ENCODE peak calls at places on chromosomes 6 and 20, in seven cellular contexts. O, U, L, W, I, H and N are unnamed samples.

GRCh38 chr6:15987569-15987968 is 141.3 kb upstream of the MYLIP start:
- DNase-seq in O (peak; percentile 59), U (no peak), L (no peak), W (no peak), I (peak; percentile 22), H (no peak), N (no peak)

GRCh38 chr6:14849224-14849623 is 396.6 kb upstream of the JARID2 start:
- DNase-seq in O (no peak), U (no peak), L (no peak), W (no peak), I (no peak), H (no peak), N (no peak)

GRCh38 chr6:31186052-31186734 is 15.7 kb upstream of the POU5F1 start:
- DNase-seq in O (no peak), U (no peak), L (no peak), W (no peak), I (no peak), H (peak; percentile 88), N (peak; percentile 36)

GRCh38 chr6:11042750-11043551 is 1.2 kb downstream of the ELOVL2 start:
- DNase-seq in O (peak; percentile 37), U (no peak), L (no peak), W (peak; percentile 18), I (peak; percentile 29), H (no peak), N (peak; percentile 24)

GRCh38 chr6:44627091-44627878 is 239.8 kb downstream of the CDC5L start:
- DNase-seq in O (no peak), U (no peak), L (no peak), W (no peak), I (no peak), H (peak; percentile 40), N (peak; percentile 5)

GRCh38 chr6:73695619-73696421 is at the start of gene CD109:
- DNase-seq in O (peak; percentile 83), U (no peak), L (peak; percentile 48), W (peak; percentile 81), I (peak; percentile 84), H (peak; percentile 40), N (peak; percentile 53)

GRCh38 chr20:35637266-35637665 is 21.6 kb downstream of the SPAG4 start:
- DNase-seq in O (no peak), U (no peak), L (no peak), W (no peak), I (no peak), H (no peak), N (no peak)

GRCh38 chr6:10424005-10424404 is 9.1 kb upstream of the TFAP2A start:
- DNase-seq in O (no peak), U (no peak), L (no peak), W (no peak), I (no peak), H (no peak), N (no peak)

GRCh38 chr6:2665169-2666070 is 85.3 kb downstream of the MYLK4 start:
- DNase-seq in O (no peak), U (no peak), L (no peak), W (no peak), I (peak; percentile 41), H (no peak), N (no peak)

GRCh38 chr20:56843386-56843785 is 214.3 kb downstream of the TFAP2C start:
- DNase-seq in O (no peak), U (no peak), L (no peak), W (no peak), I (no peak), H (no peak), N (no peak)

GRCh38 chr6:79949235-79949634 is 1.9 kb upstream of the ELOVL4 start:
- DNase-seq in O (peak; percentile 82), U (peak; percentile 74), L (peak; percentile 60), W (peak; percentile 72), I (peak; percentile 76), H (no peak), N (peak; percentile 91)

GRCh38 chr6:111605100-111605748 is 454 bp downstream of the TRAF3IP2 start:
- DNase-seq in O (peak; percentile 97), U (peak; percentile 54), L (no peak), W (peak; percentile 97), I (peak; percentile 88), H (peak; percentile 81), N (peak; percentile 59)

GRCh38 chr6:3001773-3002293 is 2.1 kb downstream of the NQO2 start:
- DNase-seq in O (peak; percentile 83), U (peak; percentile 86), L (no peak), W (peak; percentile 88), I (peak; percentile 63), H (no peak), N (peak; percentile 79)

GRCh38 chr6:154408906-154409500 is 52.4 kb upstream of the IPCEF1 start:
- DNase-seq in O (peak; percentile 52), U (no peak), L (no peak), W (no peak), I (peak; percentile 65), H (no peak), N (peak; percentile 36)

GRCh38 chr6:50846109-50846859 is 27.6 kb downstream of the TFAP2B start:
- DNase-seq in O (no peak), U (no peak), L (no peak), W (no peak), I (no peak), H (no peak), N (no peak)
- H3K4me3 ChIP-seq in O (no peak overlapping the region), U (no peak overlapping the region), L (no peak overlapping the region), W (no peak overlapping the region), I (no peak overlapping the region), H (no peak overlapping the region), N (no peak overlapping the region)

GRCh38 chr20:38545771-38546170 is 35.2 kb upstream of the ADIG start:
- DNase-seq in O (no peak), U (no peak), L (no peak), W (no peak), I (no peak), H (no peak), N (no peak)

GRCh38 chr20:38548356-38549083 is 32.5 kb upstream of the ADIG start:
- DNase-seq in O (no peak), U (no peak), L (no peak), W (no peak), I (no peak), H (no peak), N (no peak)

GRCh38 chr20:38551056-38551626 is 29.9 kb upstream of the ADIG start:
- DNase-seq in O (no peak), U (no peak), L (no peak), W (no peak), I (no peak), H (no peak), N (no peak)

GRCh38 chr20:38547288-38547825 is 33.6 kb upstream of the ADIG start:
- DNase-seq in O (no peak), U (no peak), L (no peak), W (no peak), I (no peak), H (no peak), N (no peak)

DNA sequence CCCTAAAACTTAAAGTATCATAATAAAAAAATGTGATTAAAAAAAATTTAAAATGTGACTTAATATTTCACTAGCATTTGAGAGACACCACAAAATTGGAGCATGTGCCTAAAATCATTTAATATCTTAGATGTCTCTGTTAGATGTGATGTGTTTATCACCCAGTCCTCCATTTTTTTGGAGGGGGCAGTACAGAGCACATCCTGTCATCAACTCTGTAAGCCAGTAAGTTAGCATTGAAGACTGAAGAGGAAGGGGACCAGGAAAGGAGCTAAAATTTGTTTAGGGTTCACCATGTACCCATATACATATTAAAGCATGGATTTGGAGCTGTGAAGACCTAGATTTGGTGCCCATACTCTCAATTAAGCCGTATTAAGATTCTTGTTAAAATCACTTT is 30.7 kb upstream of the ADIG start:
- DNase-seq in O (no peak), U (peak; percentile 24), L (no peak), W (no peak), I (no peak), H (no peak), N (peak; percentile 11)
- TF ChIP-seq CTCF in O (no peak), U (peak; percentile 26), L (no peak), W (no peak), I (no peak), H (no peak), N (peak; percentile 8)

GRCh38 chr6:134619077-134619476 is 301.2 kb upstream of the SGK1 start:
- DNase-seq in O (no peak), U (no peak), L (no peak), W (no peak), I (no peak), H (no peak), N (peak; percentile 33)
- H3K4me3 ChIP-seq in O (no peak overlapping the region), U (no peak overlapping the region), L (no peak overlapping the region), W (no peak overlapping the region), I (no peak overlapping the region), H (no peak overlapping the region), N (no peak overlapping the region)

GRCh38 chr20:4230185-4230584 is 214.8 kb upstream of the RNF24 start:
- DNase-seq in O (no peak), U (no peak), L (no peak), W (no peak), I (no peak), H (no peak), N (no peak)
- TF ChIP-seq CTCF in O (no peak), U (no peak), L (no peak), W (no peak), I (no peak), H (no peak), N (no peak)

DNA sequence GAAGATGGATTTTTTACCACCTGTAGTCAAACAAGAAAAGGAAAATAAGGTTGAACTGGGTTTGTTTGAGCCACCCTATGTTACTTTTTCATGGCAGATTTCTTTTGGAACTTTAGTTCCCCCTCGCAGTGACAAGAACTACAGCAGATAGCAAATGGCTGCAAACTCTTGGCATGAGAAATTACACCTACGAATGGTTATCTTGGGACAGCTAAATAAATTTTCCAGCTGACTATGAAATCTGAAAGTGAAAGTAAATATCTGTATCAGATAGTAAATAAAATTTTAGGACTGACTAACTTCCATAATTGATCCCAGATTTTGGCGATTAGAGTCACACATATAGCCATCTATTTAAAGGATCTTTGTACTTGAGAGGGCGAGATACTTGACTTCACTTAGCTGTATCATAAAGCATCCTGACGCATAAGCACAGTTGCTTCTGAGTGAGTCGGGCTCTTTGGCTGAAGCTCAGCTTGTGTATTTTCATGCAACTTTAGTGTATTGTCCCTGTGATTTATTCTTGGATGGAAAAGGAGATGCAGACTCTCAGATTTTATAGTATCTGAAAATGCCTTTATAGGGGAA is 125.3 kb upstream of the B3GAT2 start:
- DNase-seq in O (peak; percentile 32), U (no peak), L (no peak), W (peak; percentile 36), I (peak; percentile 37), H (no peak), N (no peak)
- H3K4me3 ChIP-seq in O (peak overlapping the region; percentile 29), U (no peak overlapping the region), L (no peak overlapping the region), W (peak overlapping the region; percentile 42), I (no peak overlapping the region), H (peak overlapping the region; percentile 54), N (no peak overlapping the region)

DNA sequence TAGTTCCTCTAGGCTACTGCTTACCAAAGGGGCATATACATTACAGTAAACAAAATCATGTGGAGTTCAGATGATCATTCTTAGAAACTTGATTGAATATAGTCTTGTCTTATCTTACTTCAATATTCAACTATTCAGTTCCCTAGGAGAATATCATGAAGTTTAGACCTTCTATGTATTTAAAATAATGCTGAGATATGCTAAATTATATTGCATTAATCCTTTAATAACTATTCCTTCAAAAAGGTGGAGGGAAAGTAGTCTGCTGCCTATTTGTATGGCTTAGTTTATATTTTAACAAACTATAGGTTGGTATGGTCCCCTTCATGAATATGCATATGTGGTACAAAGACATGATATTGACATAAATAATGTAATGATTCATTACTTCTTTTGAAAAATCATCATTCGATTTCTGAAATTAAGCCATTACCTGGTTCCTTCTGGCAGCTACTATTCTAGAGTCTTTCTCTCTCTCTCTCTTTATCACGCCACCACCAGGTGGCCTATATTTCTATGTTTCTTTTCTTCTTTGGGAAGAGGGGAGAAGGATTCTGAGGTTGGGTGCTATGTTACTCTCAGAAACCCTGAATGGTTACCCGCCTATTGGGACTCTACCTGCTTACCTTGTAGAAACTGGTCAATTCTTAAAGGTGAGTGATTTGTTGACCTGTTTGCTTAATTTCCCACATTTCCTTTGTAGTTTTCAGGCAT is 855.8 kb downstream of the HACE1 start:
- DNase-seq in O (no peak), U (no peak), L (no peak), W (no peak), I (no peak), H (no peak), N (no peak)
- TF ChIP-seq CTCF in O (no peak), U (no peak), L (no peak), W (no peak), I (no peak), H (no peak), N (no peak)